ENCODE peak calls at places on chromosomes 13 and 19, in four cellular contexts. F is HepG2, R is A549, W is K562. B is an unnamed sample.

GRCh38 chr19:54191671-54192453 is 754 bp downstream of the TSEN34 start:
- DNase-seq in W (no peak), F (no peak), R (peak), B (no peak)

GRCh38 chr13:63901630-63902029 is 2486.0 kb upstream of the PCDH20 start:
- DNase-seq in F (peak), R (peak), W (no peak), B (no peak)

GRCh38 chr19:5257155-5258045 is 83.2 kb downstream of the PTPRS start:
- DNase-seq in W (no peak), F (no peak), R (no peak), B (no peak)

GRCh38 chr13:21637296-21637695 is 33.3 kb upstream of the MICU2 start:
- DNase-seq in W (peak), R (peak), F (peak), B (no peak)

GRCh38 chr13:60431108-60431700 is 34.2 kb downstream of the TDRD3 start:
- DNase-seq in W (peak), F (peak), R (peak), B (no peak)

GRCh38 chr19:10612515-10613119 is 12.7 kb upstream of the SLC44A2 start:
- DNase-seq in W (no peak), R (no peak), F (no peak), B (no peak)

GRCh38 chr13:21717817-21718216 is 46.9 kb downstream of the FGF9 start:
- DNase-seq in W (no peak), R (no peak), F (no peak), B (peak)

GRCh38 chr19:58325623-58326022 is 1.2 kb upstream of the ZSCAN22 start:
- DNase-seq in W (no peak), R (no peak), F (no peak), B (no peak)

GRCh38 chr19:6412111-6412999 is 12.3 kb downstream of the KHSRP start:
- DNase-seq in F (peak), R (peak), W (peak), B (peak)

GRCh38 chr13:45142440-45143345 is 22.4 kb downstream of the GTF2F2 start:
- DNase-seq in W (no peak), R (no peak), F (peak), B (no peak)

GRCh38 chr13:39244561-39245230 is 206.4 kb downstream of the NHLRC3 start:
- DNase-seq in R (no peak), F (no peak), W (no peak), B (no peak)

GRCh38 chr19:6101991-6102390 is 8.3 kb downstream of the RFX2 start:
- DNase-seq in R (no peak), W (no peak), F (no peak), B (no peak)

GRCh38 chr13:48646791-48647190 is 6.9 kb upstream of the CYSLTR2 start:
- DNase-seq in W (no peak), F (no peak), R (no peak), B (no peak)

GRCh38 chr19:9913237-9914000 is 22.9 kb downstream of the OLFM2 start:
- DNase-seq in R (no peak), F (no peak), W (peak), B (no peak)

GRCh38 chr13:82356667-82357066 is 1525.6 kb downstream of the SLITRK1 start:
- DNase-seq in F (no peak), R (peak), W (no peak), B (no peak)

GRCh38 chr19:18339703-18340102 is 695 bp upstream of the PGPEP1 start:
- DNase-seq in F (no peak), R (peak), W (peak), B (no peak)

GRCh38 chr13:66660013-66660804 is 569.9 kb downstream of the PCDH9 start:
- DNase-seq in R (peak), W (no peak), F (no peak), B (no peak)

GRCh38 chr13:34913040-34913439 is 29.0 kb upstream of the NBEA start:
- DNase-seq in W (no peak), R (peak), F (no peak), B (peak)

GRCh38 chr13:31008400-31009115 is 76.1 kb downstream of the TEX26 start:
- DNase-seq in R (no peak), W (no peak), F (no peak), B (peak)

GRCh38 chr19:41859618-41860418 is at the start of gene RPS19:
- DNase-seq in W (peak), R (peak), F (peak), B (peak)

GRCh38 chr13:21365574-21365973 is 93.5 kb downstream of the ZDHHC20 start:
- DNase-seq in F (no peak), W (no peak), R (no peak), B (no peak)

GRCh38 chr13:70237131-70237530 is 128.9 kb upstream of the KLHL1 start:
- DNase-seq in F (no peak), R (no peak), W (no peak), B (no peak)

GRCh38 chr13:87982436-87982835 is 311.3 kb downstream of the SLITRK5 start:
- DNase-seq in W (no peak), F (no peak), R (no peak), B (no peak)

GRCh38 chr19:41563847-41564514 is 12.0 kb upstream of the CEACAM21 start:
- DNase-seq in F (no peak), W (no peak), R (peak), B (no peak)

GRCh38 chr19:42074513-42075363 is 1.2 kb upstream of the ZNF574 start:
- DNase-seq in R (peak), W (peak), F (no peak), B (peak)

GRCh38 chr13:24306632-24307031 is 2.7 kb upstream of the C1QTNF9 start:
- DNase-seq in R (no peak), F (peak), W (no peak), B (no peak)

GRCh38 chr13:73987618-73988017 is 146.6 kb downstream of the KLF12 start:
- DNase-seq in R (no peak), F (no peak), W (no peak), B (no peak)

GRCh38 chr19:13978306-13978705 is 26.0 kb downstream of the DCAF15 start:
- DNase-seq in W (peak), R (no peak), F (no peak), B (peak)

GRCh38 chr19:35774274-35775045 is 904 bp upstream of the ARHGAP33 start:
- DNase-seq in W (no peak), R (peak), F (no peak), B (no peak)

GRCh38 chr13:110194456-110194855 is 112.5 kb downstream of the COL4A1 start:
- DNase-seq in W (no peak), R (no peak), F (no peak), B (no peak)

GRCh38 chr19:33093420-33094210 is 12.6 kb downstream of the GPATCH1 start:
- DNase-seq in W (peak), R (no peak), F (no peak), B (no peak)

GRCh38 chr19:7980635-7981121 is 24.8 kb downstream of the ELAVL1 start:
- DNase-seq in W (no peak), R (no peak), F (no peak), B (no peak)

GRCh38 chr13:21911916-21912315 is 241.0 kb downstream of the FGF9 start:
- DNase-seq in F (no peak), W (no peak), R (no peak), B (no peak)

GRCh38 chr19:5536337-5536894 is 31.3 kb downstream of the TINCR start:
- DNase-seq in R (peak), F (no peak), W (peak), B (peak)

GRCh38 chr13:21546372-21546771 is 57.6 kb downstream of the MICU2 start:
- DNase-seq in F (no peak), R (no peak), W (no peak), B (no peak)

DNA sequence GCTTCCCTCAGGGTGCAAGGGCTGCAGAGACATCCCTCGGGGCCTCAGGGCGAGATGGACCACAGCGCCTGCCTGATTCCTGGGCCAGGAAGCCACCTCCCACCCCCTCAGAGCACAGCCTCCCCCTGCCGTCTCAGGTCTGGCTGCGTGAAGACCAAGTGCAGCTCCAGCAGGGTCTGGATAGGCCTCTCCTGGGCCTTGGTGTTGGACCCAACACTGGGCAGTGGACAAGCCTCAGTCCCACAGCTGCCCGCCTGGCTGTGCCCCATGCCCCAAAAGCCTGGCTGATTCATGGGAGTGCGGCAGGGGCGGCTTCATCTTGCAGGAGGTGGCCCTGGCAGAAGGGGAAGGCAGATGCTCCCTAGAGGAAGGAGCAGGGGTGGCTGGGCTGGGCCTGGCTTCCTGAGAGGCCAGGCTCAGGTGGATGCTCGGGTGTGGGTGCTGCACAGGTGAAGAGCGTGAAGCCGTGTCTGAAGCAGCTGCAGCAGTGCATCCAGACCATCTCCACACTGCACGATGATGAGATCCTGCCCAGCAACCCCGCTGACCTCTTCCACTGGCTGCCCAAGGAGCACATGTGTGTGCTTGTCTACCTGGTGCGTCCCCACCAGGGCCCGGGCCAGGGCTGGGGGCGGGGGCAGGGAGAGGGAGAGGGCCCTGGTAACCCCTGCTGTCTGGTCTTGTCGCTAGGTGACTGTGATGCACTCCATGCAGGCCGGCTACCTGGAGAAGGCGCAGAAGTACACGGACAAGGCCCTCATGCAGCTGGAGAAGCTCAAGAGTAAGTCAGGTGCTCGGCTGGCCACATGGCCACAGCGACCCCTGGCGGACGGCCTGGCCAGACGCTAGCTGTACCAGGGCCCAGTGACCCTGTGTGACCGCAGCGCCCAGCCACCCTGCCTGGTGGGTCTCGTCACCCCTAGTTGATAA is 21.7 kb downstream of the MAU2 start:
- DNase-seq in F (peak), R (peak), W (peak), B (peak)
- TF ChIP-seq RNF2 in F (no peak), R (no peak), W (no peak), B (no peak)

DNA sequence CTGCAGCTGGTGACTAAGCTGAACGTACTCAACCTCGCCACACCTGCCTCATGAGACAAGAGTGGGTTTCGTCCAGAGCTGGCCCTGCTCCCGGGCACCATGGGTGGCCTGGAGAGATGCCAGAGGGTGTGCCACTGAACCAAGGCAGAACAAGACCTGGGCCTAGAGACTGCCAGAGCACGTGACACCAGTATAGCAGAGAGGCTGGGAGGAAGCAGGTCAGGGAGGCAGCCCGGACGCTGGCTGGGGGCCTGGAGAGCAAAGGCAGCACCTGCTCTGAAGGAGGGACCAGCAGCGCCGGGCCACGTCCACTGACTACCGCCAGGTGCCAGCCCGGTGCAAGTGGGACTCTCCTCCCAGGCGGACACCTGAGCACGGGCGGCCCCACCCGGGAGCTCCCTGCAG is 7.3 kb upstream of the C13orf46 start:
- DNase-seq in W (no peak), R (peak), F (no peak), B (no peak)
- TF ChIP-seq RNF2 in W (no peak), R (no peak), F (no peak), B (no peak)

DNA sequence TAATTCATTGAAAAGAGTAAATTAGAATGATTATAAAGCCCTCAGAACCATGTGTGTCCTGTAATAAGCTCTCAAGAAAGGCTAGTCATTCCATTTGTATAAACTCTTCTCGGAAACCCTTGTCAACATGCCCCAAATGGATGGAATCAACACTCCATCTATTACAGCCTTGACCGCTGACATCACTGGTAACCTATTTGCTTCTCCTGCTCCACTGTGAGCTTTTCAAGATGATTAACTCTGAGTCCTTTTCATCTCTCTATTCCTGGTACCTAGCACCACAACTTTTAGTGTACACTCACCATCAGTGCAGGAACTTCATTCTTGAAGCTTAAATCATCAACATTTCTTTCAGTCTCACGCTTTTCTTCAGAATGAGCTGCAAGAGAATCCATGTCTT is 612.0 kb downstream of the DCT start:
- DNase-seq in R (no peak), F (no peak), W (no peak), B (no peak)
- TF ChIP-seq RNF2 in R (no peak), F (no peak), W (no peak), B (no peak)

DNA sequence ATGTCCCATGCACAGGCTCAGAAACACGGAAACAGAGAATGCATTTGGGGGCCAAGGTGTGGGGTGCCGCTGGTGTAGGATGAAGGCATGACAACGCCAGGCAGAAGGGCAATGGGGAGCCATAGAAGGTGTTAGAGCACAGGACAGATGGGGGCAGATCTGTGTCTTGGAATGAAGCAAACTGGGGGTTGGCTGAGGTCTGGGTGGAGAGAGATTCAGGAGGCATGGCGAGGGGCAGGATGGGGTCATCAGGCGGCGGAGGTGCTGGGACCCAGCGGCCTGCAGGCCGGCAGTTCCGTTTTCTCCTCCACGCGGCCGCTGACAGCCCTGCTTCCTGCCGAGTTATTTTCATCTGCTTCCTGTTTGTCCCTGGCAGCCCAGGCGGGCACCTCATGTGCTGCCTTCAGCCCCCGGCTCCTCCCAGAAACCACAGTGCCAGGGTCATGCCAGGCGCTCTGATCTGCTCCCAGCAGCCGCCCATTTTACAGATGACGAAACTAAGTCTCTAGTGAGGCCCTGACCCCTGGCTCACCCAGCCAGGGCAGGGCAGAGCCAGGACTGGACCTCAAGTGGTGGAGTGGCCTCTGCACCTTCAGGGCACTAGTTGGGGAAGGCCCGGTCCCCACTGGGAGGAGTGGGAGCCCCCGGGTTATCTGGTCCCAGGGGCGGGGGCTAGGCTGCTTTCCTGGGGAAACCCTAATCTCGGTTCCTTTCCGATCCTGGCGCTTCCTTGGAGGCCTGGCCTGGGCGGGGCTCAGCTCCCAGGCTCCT is 2.2 kb downstream of the ARHGAP45 start:
- DNase-seq in F (no peak), W (no peak), R (no peak), B (no peak)
- TF ChIP-seq RNF2 in F (no peak), W (no peak), R (no peak), B (no peak)

GRCh38 chr19:47600246-47601179 is 8.4 kb upstream of the BICRA start:
- DNase-seq in F (peak), W (peak), R (peak), B (peak)

GRCh38 chr19:47595937-47596336 is 13.0 kb upstream of the BICRA start:
- DNase-seq in W (no peak), R (no peak), F (no peak), B (no peak)

GRCh38 chr19:47601180-47601904 is 7.6 kb upstream of the BICRA start:
- DNase-seq in W (no peak), R (no peak), F (peak), B (no peak)

GRCh38 chr19:47593860-47594259 is 15.1 kb upstream of the BICRA start:
- DNase-seq in W (no peak), R (no peak), F (no peak), B (no peak)

DNA sequence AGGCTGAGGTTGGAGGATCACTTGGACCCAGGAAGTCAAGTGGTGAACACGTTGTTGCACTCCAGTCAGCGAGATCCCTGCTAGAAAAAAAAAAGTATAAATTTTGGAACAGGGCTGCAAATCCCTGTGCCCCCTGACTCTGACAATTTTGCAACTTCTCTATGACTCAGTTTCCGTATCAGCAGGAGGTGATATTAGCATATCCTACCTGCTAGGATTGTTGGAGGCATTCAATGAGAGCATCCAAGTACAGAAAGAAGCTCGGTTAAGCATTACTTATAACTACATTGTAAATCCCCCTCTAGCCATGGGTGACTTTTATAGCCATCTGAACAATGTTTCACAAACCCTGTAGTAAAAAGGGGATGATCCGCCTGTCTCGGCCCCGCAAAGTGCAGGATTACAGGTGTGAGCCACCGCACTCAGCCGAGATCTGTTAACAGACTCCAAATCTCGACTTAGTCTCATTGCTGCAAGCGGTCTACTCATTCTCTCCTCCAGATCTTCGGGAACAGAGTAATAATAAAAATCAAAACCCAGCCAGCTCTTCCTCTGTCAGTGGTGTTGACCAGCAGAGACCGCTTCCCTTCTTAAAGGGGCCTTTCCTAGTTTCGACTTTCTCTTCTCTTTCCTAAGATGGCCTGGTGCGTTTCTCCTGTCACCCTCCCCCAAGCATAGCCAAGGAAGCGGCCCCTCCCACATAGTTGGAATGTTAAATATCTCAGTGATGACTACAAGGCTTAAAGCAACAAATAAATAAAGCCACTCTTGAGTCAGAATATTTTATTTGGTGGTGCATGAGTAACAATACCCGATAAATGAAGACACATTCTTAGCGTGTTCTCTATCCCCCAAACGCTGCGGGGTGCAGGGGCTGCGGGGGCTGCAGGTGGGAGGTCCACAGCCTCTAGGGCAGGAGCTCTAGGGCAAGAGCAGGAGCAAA is 10.3 kb upstream of the BICRA start:
- DNase-seq in F (peak), R (peak), W (no peak), B (peak)
- TF ChIP-seq RNF2 in F (no peak), R (no peak), W (no peak), B (no peak)

GRCh38 chr19:37872383-37872782 is 34.0 kb downstream of the WDR87 start:
- DNase-seq in R (no peak), W (no peak), F (no peak), B (no peak)

GRCh38 chr19:37869766-37870340 is 36.5 kb downstream of the WDR87 start:
- DNase-seq in R (no peak), W (no peak), F (no peak), B (no peak)

DNA sequence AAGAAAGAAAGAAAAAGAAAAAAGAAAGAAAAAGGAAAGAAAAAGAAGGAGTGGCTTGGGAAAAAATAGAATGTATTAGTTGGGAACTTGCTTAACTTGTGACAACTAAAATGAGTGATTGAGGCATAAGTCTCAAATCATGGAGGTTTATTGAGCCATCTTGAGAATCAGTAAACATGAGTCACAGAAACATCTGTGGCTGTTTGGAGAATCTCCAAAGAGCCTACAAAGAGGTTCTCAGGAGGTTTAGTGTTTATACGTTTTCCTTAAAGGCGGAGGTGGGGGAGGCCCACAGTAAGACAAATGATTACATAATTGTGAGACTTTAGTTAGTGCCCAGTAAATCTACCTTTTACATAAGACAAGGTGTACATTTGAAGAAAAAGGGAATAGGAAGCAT is 38.6 kb downstream of the WDR87 start:
- DNase-seq in F (no peak), R (peak), W (no peak), B (no peak)
- TF ChIP-seq RNF2 in F (no peak), R (no peak), W (no peak), B (no peak)